ENCODE peak calls at places on chromosomes 6 and 20, in eight cellular contexts. A is A549; M is astrocyte; T is OCI-LY7; C is neural progenitor cell; S is mesendoderm; I is CD8-positive, alpha-beta T cell; O is heart left ventricle. W is an unnamed sample.

GRCh38 chr20:8522191-8522590 is 390.1 kb downstream of the PLCB1 start:
- DNase-seq in A (no peak), M (peak; percentile 59), T (no peak), C (no peak), S (no peak), I (no peak), O (no peak), W (no peak)

GRCh38 chr20:16821211-16822089 is 73.3 kb downstream of the OTOR start:
- DNase-seq in A (peak; percentile 65), M (peak; percentile 6), T (peak; percentile 57), C (peak; percentile 68), S (peak; percentile 72), I (no peak), O (no peak), W (peak; percentile 74)

GRCh38 chr6:133040025-133040838 is 200.9 kb upstream of the EYA4 start:
- DNase-seq in A (peak; percentile 34), M (peak; percentile 1), T (peak; percentile 4), C (peak; percentile 33), S (peak; percentile 46), I (no peak), O (no peak), W (peak; percentile 45)

GRCh38 chr6:133587841-133588240 is 301.1 kb upstream of the TCF21 start:
- DNase-seq in A (no peak), M (peak; percentile 75), T (no peak), C (no peak), S (no peak), I (no peak), O (no peak), W (no peak)

GRCh38 chr6:15472626-15473025 is 190.2 kb downstream of the DTNBP1 start:
- DNase-seq in A (no peak), M (no peak), T (no peak), C (no peak), S (no peak), I (no peak), O (no peak), W (no peak)

GRCh38 chr6:84043555-84043954 is 10.0 kb downstream of the MRAP2 start:
- DNase-seq in A (no peak), M (no peak), T (no peak), C (no peak), S (no peak), I (no peak), O (no peak), W (no peak)

GRCh38 chr6:81859884-81860283 is 107.4 kb upstream of the TENT5A start:
- DNase-seq in A (no peak), M (peak; percentile 31), T (no peak), C (no peak), S (no peak), I (no peak), O (peak; percentile 28), W (no peak)

GRCh38 chr6:160177220-160177619 is 55.6 kb downstream of the SLC22A1 start:
- DNase-seq in A (peak; percentile 42), M (no peak), T (no peak), C (peak; percentile 33), S (peak; percentile 92), I (no peak), O (no peak), W (no peak)

GRCh38 chr6:159758031-159759001 is 3.5 kb upstream of the ACAT2 start:
- DNase-seq in A (peak; percentile 33), M (peak; percentile 72), T (no peak), C (no peak), S (peak; percentile 85), I (no peak), O (no peak), W (no peak)

GRCh38 chr6:159093608-159094443 is 49.0 kb upstream of the TAGAP start:
- DNase-seq in A (no peak), M (no peak), T (no peak), C (no peak), S (no peak), I (no peak), O (no peak), W (no peak)

GRCh38 chr20:59729476-59729875 is 125.1 kb downstream of the PHACTR3 start:
- DNase-seq in A (no peak), M (no peak), T (no peak), C (no peak), S (no peak), I (no peak), O (no peak), W (no peak)

GRCh38 chr6:122788663-122789062 is 395 bp upstream of the SMPDL3A start:
- DNase-seq in A (no peak), M (no peak), T (no peak), C (peak; percentile 32), S (no peak), I (no peak), O (no peak), W (no peak)

GRCh38 chr6:117200067-117200466 is 65.3 kb upstream of the VGLL2 start:
- DNase-seq in A (no peak), M (no peak), T (no peak), C (no peak), S (no peak), I (no peak), O (peak; percentile 56), W (no peak)

GRCh38 chr6:159594750-159595117 is 98.3 kb downstream of the SOD2 start:
- DNase-seq in A (peak; percentile 10), M (peak; percentile 85), T (no peak), C (no peak), S (no peak), I (no peak), O (no peak), W (peak; percentile 28)

GRCh38 chr6:43927525-43928210 is 157.7 kb downstream of the VEGFA start:
- DNase-seq in A (no peak), M (no peak), T (no peak), C (no peak), S (no peak), I (no peak), O (no peak), W (peak; percentile 65)

GRCh38 chr6:16494781-16495180 is 256.4 kb downstream of the GMPR start:
- DNase-seq in A (no peak), M (peak; percentile 54), T (no peak), C (no peak), S (peak; percentile 69), I (no peak), O (no peak), W (no peak)

GRCh38 chr20:52060794-52061714 is 130.5 kb downstream of the ZFP64 start:
- DNase-seq in A (peak; percentile 70), M (no peak), T (no peak), C (peak; percentile 81), S (peak; percentile 91), I (no peak), O (no peak), W (peak; percentile 56)

GRCh38 chr6:31293343-31293742 is 21.5 kb upstream of the HLA-C start:
- DNase-seq in A (no peak), M (peak; percentile 7), T (no peak), C (peak; percentile 67), S (peak; percentile 57), I (no peak), O (no peak), W (peak; percentile 49)

GRCh38 chr20:51995038-51995437 is 192.7 kb upstream of the SALL4 start:
- DNase-seq in A (no peak), M (no peak), T (no peak), C (no peak), S (no peak), I (no peak), O (no peak), W (no peak)

GRCh38 chr6:90669420-90669819 is 82.5 kb upstream of the MAP3K7 start:
- DNase-seq in A (no peak), M (no peak), T (no peak), C (no peak), S (no peak), I (no peak), O (no peak), W (peak; percentile 35)

GRCh38 chr20:48766205-48766604 is 61.6 kb downstream of the PREX1 start:
- DNase-seq in A (no peak), M (no peak), T (no peak), C (no peak), S (no peak), I (no peak), O (no peak), W (no peak)
- H3K4me1 ChIP-seq in A (no peaks in the 10 kb centered on the region), M (no peaks in the 10 kb centered on the region), T (peaks cover 23% of the 10 kb centered on the region), C (peaks cover 16% of the 10 kb centered on the region), S (peaks cover 8% of the 10 kb centered on the region), I (peaks cover 82% of the 10 kb centered on the region), O (peaks cover 11% of the 10 kb centered on the region), W (peaks cover 12% of the 10 kb centered on the region)

GRCh38 chr6:143757346-143757832 is 79.6 kb downstream of the PHACTR2 start:
- DNase-seq in A (no peak), M (no peak), T (no peak), C (no peak), S (no peak), I (no peak), O (no peak), W (no peak)
- H3K4me1 ChIP-seq in A (peaks cover 11% of the 10 kb centered on the region), M (no peaks in the 10 kb centered on the region), T (no peaks in the 10 kb centered on the region), C (no peaks in the 10 kb centered on the region), S (no peaks in the 10 kb centered on the region), I (peaks cover 5% of the 10 kb centered on the region), O (peaks cover 16% of the 10 kb centered on the region), W (no peaks in the 10 kb centered on the region)

GRCh38 chr6:158003910-158004695 is 22.4 kb downstream of the SYNJ2 start:
- DNase-seq in A (no peak), M (no peak), T (no peak), C (no peak), S (peak; percentile 65), I (no peak), O (no peak), W (no peak)
- H3K4me1 ChIP-seq in A (peaks cover 29% of the 10 kb centered on the region), M (peaks cover 55% of the 10 kb centered on the region), T (no peaks in the 10 kb centered on the region), C (no peaks in the 10 kb centered on the region), S (peaks cover 3% of the 10 kb centered on the region), I (peaks cover 23% of the 10 kb centered on the region), O (peaks cover 56% of the 10 kb centered on the region), W (peaks cover 29% of the 10 kb centered on the region)

DNA sequence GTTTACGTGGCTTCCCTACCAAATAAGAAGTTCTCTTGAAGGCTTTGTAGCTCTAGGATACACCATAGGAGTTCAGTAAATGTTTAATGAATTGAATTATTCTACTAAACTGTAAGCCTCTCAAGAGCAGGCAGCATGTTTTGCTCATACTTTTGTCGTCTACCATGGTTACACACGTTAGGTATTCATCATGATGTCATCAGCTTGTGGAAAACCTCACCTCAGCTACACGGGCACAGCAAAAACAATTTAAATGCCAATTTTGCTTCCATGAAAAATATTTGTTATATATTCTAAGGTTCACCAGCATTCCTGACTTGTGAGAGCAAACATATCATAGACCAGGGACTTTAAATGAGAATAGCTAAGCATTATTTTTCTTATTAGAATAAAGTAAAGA is 16.7 kb downstream of the NCOA5 start:
- DNase-seq in A (no peak), M (no peak), T (no peak), C (no peak), S (no peak), I (no peak), O (no peak), W (no peak)
- H3K4me1 ChIP-seq in A (no peaks in the 10 kb centered on the region), M (peaks cover 22% of the 10 kb centered on the region), T (no peaks in the 10 kb centered on the region), C (peaks cover 18% of the 10 kb centered on the region), S (no peaks in the 10 kb centered on the region), I (no peaks in the 10 kb centered on the region), O (no peaks in the 10 kb centered on the region), W (no peaks in the 10 kb centered on the region)

GRCh38 chr20:40686434-40686882 is 2.6 kb downstream of the MAFB start:
- DNase-seq in A (no peak), M (no peak), T (no peak), C (peak; percentile 44), S (no peak), I (no peak), O (no peak), W (no peak)
- H3K4me1 ChIP-seq in A (no peaks in the 10 kb centered on the region), M (peaks cover 23% of the 10 kb centered on the region), T (peaks cover 8% of the 10 kb centered on the region), C (peaks cover 28% of the 10 kb centered on the region), S (no peaks in the 10 kb centered on the region), I (peaks cover 5% of the 10 kb centered on the region), O (peaks cover 26% of the 10 kb centered on the region), W (peaks cover 15% of the 10 kb centered on the region)

GRCh38 chr6:35719830-35720733 is 16.8 kb upstream of the ARMC12 start:
- DNase-seq in A (no peak), M (no peak), T (peak; percentile 83), C (peak; percentile 45), S (peak; percentile 69), I (peak; percentile 66), O (peak; percentile 59), W (peak; percentile 32)
- H3K4me1 ChIP-seq in A (peaks cover 15% of the 10 kb centered on the region), M (peaks cover 17% of the 10 kb centered on the region), T (peaks cover 80% of the 10 kb centered on the region), C (peaks cover 40% of the 10 kb centered on the region), S (peaks cover 7% of the 10 kb centered on the region), I (peaks cover 57% of the 10 kb centered on the region), O (peaks cover 37% of the 10 kb centered on the region), W (peaks cover 21% of the 10 kb centered on the region)